ENCODE peak calls at places on chromosomes 3 and 15, in six cellular contexts. One of them, this sample, is unnamed.

GRCh38 chr15:95162069-95162468 is 930.7 kb downstream of the MCTP2 start:
- DNase-seq in activated CD4-positive, alpha-beta T cell treated with anti-CD3 and anti-CD28 coated beads, Interleukin-2, amount 10 ng/mL, durations not matched to agents 7 days and 5 days: no peak
- DNase-seq in mucosa of descending colon: no peak
- DNase-seq in GM23248: peak
- DNase-seq in iris pigment epithelial cell: peak
- DNase-seq in amygdala: no peak
- DNase-seq in this sample: no peak

GRCh38 chr15:66253643-66254363 is at the start of gene MEGF11:
- DNase-seq in activated CD4-positive, alpha-beta T cell treated with anti-CD3 and anti-CD28 coated beads, Interleukin-2, amount 10 ng/mL, durations not matched to agents 7 days and 5 days: no peak
- DNase-seq in mucosa of descending colon: no peak
- DNase-seq in GM23248: peak
- DNase-seq in iris pigment epithelial cell: peak
- DNase-seq in amygdala: peak
- DNase-seq in this sample: peak

GRCh38 chr3:111864821-111865656 is 6.0 kb downstream of the PHLDB2 start:
- DNase-seq in activated CD4-positive, alpha-beta T cell treated with anti-CD3 and anti-CD28 coated beads, Interleukin-2, amount 10 ng/mL, durations not matched to agents 7 days and 5 days: no peak
- DNase-seq in mucosa of descending colon: no peak
- DNase-seq in GM23248: peak
- DNase-seq in iris pigment epithelial cell: peak
- DNase-seq in amygdala: no peak
- DNase-seq in this sample: no peak

GRCh38 chr15:31975446-31976229 is 54.7 kb upstream of the CHRNA7 start:
- DNase-seq in activated CD4-positive, alpha-beta T cell treated with anti-CD3 and anti-CD28 coated beads, Interleukin-2, amount 10 ng/mL, durations not matched to agents 7 days and 5 days: no peak
- DNase-seq in mucosa of descending colon: peak
- DNase-seq in GM23248: peak
- DNase-seq in iris pigment epithelial cell: no peak
- DNase-seq in amygdala: peak
- DNase-seq in this sample: no peak

GRCh38 chr3:47652142-47652541 is 73.5 kb upstream of the CSPG5 start:
- DNase-seq in activated CD4-positive, alpha-beta T cell treated with anti-CD3 and anti-CD28 coated beads, Interleukin-2, amount 10 ng/mL, durations not matched to agents 7 days and 5 days: no peak
- DNase-seq in mucosa of descending colon: no peak
- DNase-seq in GM23248: no peak
- DNase-seq in iris pigment epithelial cell: no peak
- DNase-seq in amygdala: no peak
- DNase-seq in this sample: no peak

GRCh38 chr15:75677601-75678323 is 30.1 kb downstream of the SNX33 start:
- DNase-seq in activated CD4-positive, alpha-beta T cell treated with anti-CD3 and anti-CD28 coated beads, Interleukin-2, amount 10 ng/mL, durations not matched to agents 7 days and 5 days: no peak
- DNase-seq in mucosa of descending colon: no peak
- DNase-seq in GM23248: no peak
- DNase-seq in iris pigment epithelial cell: no peak
- DNase-seq in amygdala: no peak
- DNase-seq in this sample: no peak

GRCh38 chr15:40960926-40961325 is 7.7 kb downstream of the CHAC1 start:
- DNase-seq in activated CD4-positive, alpha-beta T cell treated with anti-CD3 and anti-CD28 coated beads, Interleukin-2, amount 10 ng/mL, durations not matched to agents 7 days and 5 days: no peak
- DNase-seq in mucosa of descending colon: peak
- DNase-seq in GM23248: no peak
- DNase-seq in iris pigment epithelial cell: no peak
- DNase-seq in amygdala: no peak
- DNase-seq in this sample: no peak

GRCh38 chr3:111810909-111811308 is 48.2 kb upstream of the PHLDB2 start:
- DNase-seq in activated CD4-positive, alpha-beta T cell treated with anti-CD3 and anti-CD28 coated beads, Interleukin-2, amount 10 ng/mL, durations not matched to agents 7 days and 5 days: no peak
- DNase-seq in mucosa of descending colon: no peak
- DNase-seq in GM23248: peak
- DNase-seq in iris pigment epithelial cell: peak
- DNase-seq in amygdala: no peak
- DNase-seq in this sample: no peak

GRCh38 chr15:88987951-88988671 is 74.9 kb upstream of the MFGE8 start:
- DNase-seq in activated CD4-positive, alpha-beta T cell treated with anti-CD3 and anti-CD28 coated beads, Interleukin-2, amount 10 ng/mL, durations not matched to agents 7 days and 5 days: no peak
- DNase-seq in mucosa of descending colon: no peak
- DNase-seq in GM23248: peak
- DNase-seq in iris pigment epithelial cell: no peak
- DNase-seq in amygdala: no peak
- DNase-seq in this sample: no peak

GRCh38 chr15:63615935-63616334 is 18.7 kb downstream of the FBXL22 start:
- DNase-seq in activated CD4-positive, alpha-beta T cell treated with anti-CD3 and anti-CD28 coated beads, Interleukin-2, amount 10 ng/mL, durations not matched to agents 7 days and 5 days: no peak
- DNase-seq in mucosa of descending colon: no peak
- DNase-seq in GM23248: no peak
- DNase-seq in iris pigment epithelial cell: no peak
- DNase-seq in amygdala: no peak
- DNase-seq in this sample: no peak

GRCh38 chr3:9404680-9405079 is 7.3 kb downstream of the SETD5 start:
- DNase-seq in activated CD4-positive, alpha-beta T cell treated with anti-CD3 and anti-CD28 coated beads, Interleukin-2, amount 10 ng/mL, durations not matched to agents 7 days and 5 days: no peak
- DNase-seq in mucosa of descending colon: no peak
- DNase-seq in GM23248: no peak
- DNase-seq in iris pigment epithelial cell: no peak
- DNase-seq in amygdala: no peak
- DNase-seq in this sample: peak

GRCh38 chr15:68278345-68279217 is 1.0 kb downstream of the FEM1B start:
- DNase-seq in activated CD4-positive, alpha-beta T cell treated with anti-CD3 and anti-CD28 coated beads, Interleukin-2, amount 10 ng/mL, durations not matched to agents 7 days and 5 days: no peak
- DNase-seq in mucosa of descending colon: no peak
- DNase-seq in GM23248: peak
- DNase-seq in iris pigment epithelial cell: peak
- DNase-seq in amygdala: no peak
- DNase-seq in this sample: no peak

GRCh38 chr3:169627073-169627472 is 36.4 kb downstream of the MECOM start:
- DNase-seq in activated CD4-positive, alpha-beta T cell treated with anti-CD3 and anti-CD28 coated beads, Interleukin-2, amount 10 ng/mL, durations not matched to agents 7 days and 5 days: no peak
- DNase-seq in mucosa of descending colon: no peak
- DNase-seq in GM23248: no peak
- DNase-seq in iris pigment epithelial cell: no peak
- DNase-seq in amygdala: no peak
- DNase-seq in this sample: no peak

GRCh38 chr3:123076496-123077418 is 9.9 kb downstream of the PDIA5 start:
- DNase-seq in activated CD4-positive, alpha-beta T cell treated with anti-CD3 and anti-CD28 coated beads, Interleukin-2, amount 10 ng/mL, durations not matched to agents 7 days and 5 days: no peak
- DNase-seq in mucosa of descending colon: no peak
- DNase-seq in GM23248: no peak
- DNase-seq in iris pigment epithelial cell: no peak
- DNase-seq in amygdala: peak
- DNase-seq in this sample: no peak

GRCh38 chr3:128435058-128435457 is 31.6 kb downstream of the DNAJB8 start:
- DNase-seq in activated CD4-positive, alpha-beta T cell treated with anti-CD3 and anti-CD28 coated beads, Interleukin-2, amount 10 ng/mL, durations not matched to agents 7 days and 5 days: no peak
- DNase-seq in mucosa of descending colon: no peak
- DNase-seq in GM23248: peak
- DNase-seq in iris pigment epithelial cell: no peak
- DNase-seq in amygdala: no peak
- DNase-seq in this sample: no peak